ENCODE peak calls at places on chromosomes 4 and X, in six cellular contexts. One of them, this sample, is unnamed.

GRCh38 chr4:36322921-36323354 is 41.5 kb downstream of the DTHD1 start:
- DNase-seq in sigmoid colon: no peak
- DNase-seq in heart left ventricle: no peak
- DNase-seq in tibial artery: no peak
- DNase-seq in heart right ventricle: no peak
- DNase-seq in IMR-90: no peak
- DNase-seq in this sample: no peak

GRCh38 chr4:138535316-138535715 is 293.2 kb upstream of the SLC7A11 start:
- DNase-seq in sigmoid colon: no peak
- DNase-seq in heart left ventricle: no peak
- DNase-seq in tibial artery: no peak
- DNase-seq in heart right ventricle: no peak
- DNase-seq in IMR-90: no peak
- DNase-seq in this sample: no peak

GRCh38 chr4:81724925-81725329 is 253.2 kb upstream of the RASGEF1B start:
- DNase-seq in sigmoid colon: peak; percentile 74
- DNase-seq in heart left ventricle: peak; percentile 33
- DNase-seq in tibial artery: peak; percentile 61
- DNase-seq in heart right ventricle: peak; percentile 15
- DNase-seq in IMR-90: no peak
- DNase-seq in this sample: peak; percentile 65

GRCh38 chr4:56468097-56468422 is 643 bp downstream of the SRP72 start:
- DNase-seq in sigmoid colon: no peak
- DNase-seq in heart left ventricle: no peak
- DNase-seq in tibial artery: no peak
- DNase-seq in heart right ventricle: no peak
- DNase-seq in IMR-90: peak; percentile 35
- DNase-seq in this sample: peak; percentile 37

GRCh38 chr4:83011779-83012630 is 1.4 kb upstream of the LIN54 start:
- DNase-seq in sigmoid colon: peak; percentile 71
- DNase-seq in heart left ventricle: peak; percentile 10
- DNase-seq in tibial artery: peak; percentile 33
- DNase-seq in heart right ventricle: peak; percentile 34
- DNase-seq in IMR-90: peak; percentile 24
- DNase-seq in this sample: peak; percentile 51

GRCh38 chrX:20951016-20951795 is 423.0 kb upstream of the CNKSR2 start:
- DNase-seq in sigmoid colon: no peak
- DNase-seq in heart left ventricle: no peak
- DNase-seq in tibial artery: no peak
- DNase-seq in heart right ventricle: no peak
- DNase-seq in IMR-90: no peak
- DNase-seq in this sample: no peak

GRCh38 chr4:8594097-8595038 is 1.8 kb downstream of the CPZ start:
- DNase-seq in sigmoid colon: no peak
- DNase-seq in heart left ventricle: peak; percentile 50
- DNase-seq in tibial artery: peak; percentile 35
- DNase-seq in heart right ventricle: no peak
- DNase-seq in IMR-90: peak; percentile 72
- DNase-seq in this sample: peak; percentile 58

GRCh38 chr4:187238646-187239045 is 515.0 kb upstream of the FAT1 start:
- DNase-seq in sigmoid colon: no peak
- DNase-seq in heart left ventricle: no peak
- DNase-seq in tibial artery: no peak
- DNase-seq in heart right ventricle: no peak
- DNase-seq in IMR-90: no peak
- DNase-seq in this sample: no peak

GRCh38 chr4:20248155-20248558 is 3.5 kb upstream of the SLIT2 start:
- DNase-seq in sigmoid colon: no peak
- DNase-seq in heart left ventricle: no peak
- DNase-seq in tibial artery: no peak
- DNase-seq in heart right ventricle: no peak
- DNase-seq in IMR-90: peak; percentile 83
- DNase-seq in this sample: no peak

GRCh38 chr4:105715692-105716278 is 7.2 kb downstream of the GSTCD start:
- DNase-seq in sigmoid colon: no peak
- DNase-seq in heart left ventricle: no peak
- DNase-seq in tibial artery: no peak
- DNase-seq in heart right ventricle: no peak
- DNase-seq in IMR-90: peak; percentile 45
- DNase-seq in this sample: no peak

GRCh38 chrX:68504237-68504636 is 5.4 kb downstream of the YIPF6 start:
- DNase-seq in sigmoid colon: no peak
- DNase-seq in heart left ventricle: no peak
- DNase-seq in tibial artery: no peak
- DNase-seq in heart right ventricle: no peak
- DNase-seq in IMR-90: peak; percentile 93
- DNase-seq in this sample: no peak

GRCh38 chr4:6364146-6364545 is 94.5 kb downstream of the WFS1 start:
- DNase-seq in sigmoid colon: no peak
- DNase-seq in heart left ventricle: no peak
- DNase-seq in tibial artery: no peak
- DNase-seq in heart right ventricle: no peak
- DNase-seq in IMR-90: no peak
- DNase-seq in this sample: no peak

GRCh38 chr4:7285244-7286122 is 93.1 kb downstream of the SORCS2 start:
- DNase-seq in sigmoid colon: no peak
- DNase-seq in heart left ventricle: no peak
- DNase-seq in tibial artery: no peak
- DNase-seq in heart right ventricle: no peak
- DNase-seq in IMR-90: no peak
- DNase-seq in this sample: no peak

GRCh38 chrX:42195506-42195905 is 272.2 kb upstream of the CASK start:
- DNase-seq in sigmoid colon: no peak
- DNase-seq in heart left ventricle: no peak
- DNase-seq in tibial artery: no peak
- DNase-seq in heart right ventricle: no peak
- DNase-seq in IMR-90: no peak
- DNase-seq in this sample: no peak

GRCh38 chr4:7185487-7186030 is 6.8 kb upstream of the SORCS2 start:
- DNase-seq in sigmoid colon: peak; percentile 39
- DNase-seq in heart left ventricle: no peak
- DNase-seq in tibial artery: peak; percentile 14
- DNase-seq in heart right ventricle: no peak
- DNase-seq in IMR-90: no peak
- DNase-seq in this sample: no peak

GRCh38 chr4:121819216-121819980 is 4.3 kb downstream of the CCNA2 start:
- DNase-seq in sigmoid colon: no peak
- DNase-seq in heart left ventricle: no peak
- DNase-seq in tibial artery: no peak
- DNase-seq in heart right ventricle: no peak
- DNase-seq in IMR-90: no peak
- DNase-seq in this sample: no peak

GRCh38 chr4:24192018-24192641 is 302.3 kb upstream of the PPARGC1A start:
- DNase-seq in sigmoid colon: no peak
- DNase-seq in heart left ventricle: no peak
- DNase-seq in tibial artery: no peak
- DNase-seq in heart right ventricle: no peak
- DNase-seq in IMR-90: no peak
- DNase-seq in this sample: no peak

DNA sequence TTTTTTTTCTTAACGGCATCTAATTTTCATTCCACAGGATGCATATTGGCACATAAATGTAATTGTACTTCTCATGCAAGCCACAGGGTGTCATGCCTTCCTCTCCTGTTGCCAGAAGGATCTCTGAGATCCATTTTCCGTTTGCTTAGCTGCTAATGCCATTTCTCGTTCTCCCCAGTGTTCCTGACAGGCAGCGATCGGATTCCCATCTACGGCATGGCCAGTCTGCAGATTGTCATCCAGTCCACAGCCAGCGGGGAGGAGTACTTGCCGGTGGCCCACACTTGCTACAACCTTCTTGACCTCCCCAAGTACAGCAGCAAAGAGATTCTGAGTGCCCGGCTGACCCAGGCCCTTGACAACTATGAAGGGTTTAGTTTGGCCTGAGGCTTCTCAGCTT is 8.9 kb upstream of the NAP1L5 start:
- DNase-seq in sigmoid colon: no peak
- DNase-seq in heart left ventricle: peak; percentile 19
- DNase-seq in tibial artery: no peak
- DNase-seq in heart right ventricle: peak; percentile 20
- DNase-seq in IMR-90: peak; percentile 77
- DNase-seq in this sample: no peak
- TF ChIP-seq CTCF in sigmoid colon: peak; percentile 29
- TF ChIP-seq CTCF in heart left ventricle: peak; percentile 35
- TF ChIP-seq CTCF in tibial artery: peak; percentile 69
- TF ChIP-seq CTCF in heart right ventricle: peak; percentile 71
- TF ChIP-seq CTCF in IMR-90: peak; percentile 74
- TF ChIP-seq CTCF in this sample: peak; percentile 48

DNA sequence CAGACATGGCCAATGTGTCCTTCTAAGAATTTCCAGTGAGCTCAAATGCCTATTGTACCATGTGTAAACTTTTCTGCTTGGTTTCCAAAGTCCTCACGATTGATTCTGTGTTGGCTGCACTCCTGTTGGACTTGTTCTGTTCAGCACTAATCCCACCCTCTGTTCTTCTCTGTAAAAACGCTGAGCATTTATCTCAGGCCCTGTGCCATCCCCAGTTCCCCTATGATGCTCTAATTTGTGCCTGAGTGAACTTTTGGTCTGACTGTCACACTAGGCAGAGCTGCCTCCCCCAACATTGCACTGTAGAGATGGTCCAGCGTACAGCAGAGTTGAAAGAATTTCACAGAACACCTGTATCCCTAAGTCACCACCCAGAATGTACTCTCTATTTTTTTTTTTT is 76.1 kb upstream of the STS start:
- DNase-seq in sigmoid colon: no peak
- DNase-seq in heart left ventricle: no peak
- DNase-seq in tibial artery: no peak
- DNase-seq in heart right ventricle: no peak
- DNase-seq in IMR-90: no peak
- DNase-seq in this sample: no peak
- H3K4me1 ChIP-seq in sigmoid colon: no peaks in the 10 kb centered on the region
- H3K4me1 ChIP-seq in heart left ventricle: no peaks in the 10 kb centered on the region
- H3K4me1 ChIP-seq in tibial artery: no peaks in the 10 kb centered on the region
- H3K4me1 ChIP-seq in heart right ventricle: no peaks in the 10 kb centered on the region
- H3K4me1 ChIP-seq in IMR-90: no peaks in the 10 kb centered on the region
- H3K4me1 ChIP-seq in this sample: peaks cover 32% of the 10 kb centered on the region

DNA sequence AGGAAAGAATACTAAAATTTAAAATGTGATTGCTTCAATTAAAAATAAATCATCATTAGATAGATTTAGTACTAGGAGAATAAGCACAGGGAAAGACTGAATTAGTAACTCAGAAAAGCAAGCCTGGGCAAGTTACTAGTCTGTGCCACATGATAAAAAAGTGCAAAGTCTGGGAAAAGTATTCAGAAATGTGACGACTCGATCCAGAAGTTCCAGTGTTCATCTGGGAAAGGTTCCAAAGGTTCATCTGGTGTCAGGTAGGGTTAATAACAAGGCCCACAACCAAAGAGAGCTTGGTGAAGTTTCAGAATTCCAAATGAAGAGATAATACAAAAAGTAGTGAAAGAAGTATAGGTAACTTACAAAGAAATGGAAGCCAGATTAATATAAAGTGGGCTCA is 78.3 kb upstream of the ARSJ start:
- DNase-seq in sigmoid colon: no peak
- DNase-seq in heart left ventricle: no peak
- DNase-seq in tibial artery: no peak
- DNase-seq in heart right ventricle: no peak
- DNase-seq in IMR-90: no peak
- DNase-seq in this sample: no peak
- TF ChIP-seq CTCF in sigmoid colon: no peak
- TF ChIP-seq CTCF in heart left ventricle: no peak
- TF ChIP-seq CTCF in tibial artery: no peak
- TF ChIP-seq CTCF in heart right ventricle: no peak
- TF ChIP-seq CTCF in IMR-90: no peak
- TF ChIP-seq CTCF in this sample: no peak

GRCh38 chr4:87076690-87077358 is 142.0 kb downstream of the AFF1 start:
- DNase-seq in sigmoid colon: no peak
- DNase-seq in heart left ventricle: no peak
- DNase-seq in tibial artery: no peak
- DNase-seq in heart right ventricle: no peak
- DNase-seq in IMR-90: no peak
- DNase-seq in this sample: no peak
- H3K4me1 ChIP-seq in sigmoid colon: no peaks in the 10 kb centered on the region
- H3K4me1 ChIP-seq in heart left ventricle: peaks cover 44% of the 10 kb centered on the region
- H3K4me1 ChIP-seq in tibial artery: peaks cover 81% of the 10 kb centered on the region
- H3K4me1 ChIP-seq in heart right ventricle: peaks cover 91% of the 10 kb centered on the region
- H3K4me1 ChIP-seq in IMR-90: peaks cover 13% of the 10 kb centered on the region
- H3K4me1 ChIP-seq in this sample: peaks cover 94% of the 10 kb centered on the region

GRCh38 chr4:100311181-100311580 is 120.9 kb upstream of the DDIT4L start:
- DNase-seq in sigmoid colon: no peak
- DNase-seq in heart left ventricle: no peak
- DNase-seq in tibial artery: no peak
- DNase-seq in heart right ventricle: no peak
- DNase-seq in IMR-90: no peak
- DNase-seq in this sample: no peak
- TF ChIP-seq CTCF in sigmoid colon: no peak
- TF ChIP-seq CTCF in heart left ventricle: no peak
- TF ChIP-seq CTCF in tibial artery: no peak
- TF ChIP-seq CTCF in heart right ventricle: no peak
- TF ChIP-seq CTCF in IMR-90: peak; percentile 27
- TF ChIP-seq CTCF in this sample: no peak

GRCh38 chr4:10158355-10158942 is 41.9 kb upstream of the WDR1 start:
- DNase-seq in sigmoid colon: no peak
- DNase-seq in heart left ventricle: no peak
- DNase-seq in tibial artery: no peak
- DNase-seq in heart right ventricle: no peak
- DNase-seq in IMR-90: peak; percentile 57
- DNase-seq in this sample: peak; percentile 35
- H3K4me1 ChIP-seq in sigmoid colon: no peaks in the 10 kb centered on the region
- H3K4me1 ChIP-seq in heart left ventricle: no peaks in the 10 kb centered on the region
- H3K4me1 ChIP-seq in tibial artery: no peaks in the 10 kb centered on the region
- H3K4me1 ChIP-seq in heart right ventricle: peaks cover 5% of the 10 kb centered on the region
- H3K4me1 ChIP-seq in IMR-90: peaks cover 2% of the 10 kb centered on the region
- H3K4me1 ChIP-seq in this sample: peaks cover 6% of the 10 kb centered on the region

DNA sequence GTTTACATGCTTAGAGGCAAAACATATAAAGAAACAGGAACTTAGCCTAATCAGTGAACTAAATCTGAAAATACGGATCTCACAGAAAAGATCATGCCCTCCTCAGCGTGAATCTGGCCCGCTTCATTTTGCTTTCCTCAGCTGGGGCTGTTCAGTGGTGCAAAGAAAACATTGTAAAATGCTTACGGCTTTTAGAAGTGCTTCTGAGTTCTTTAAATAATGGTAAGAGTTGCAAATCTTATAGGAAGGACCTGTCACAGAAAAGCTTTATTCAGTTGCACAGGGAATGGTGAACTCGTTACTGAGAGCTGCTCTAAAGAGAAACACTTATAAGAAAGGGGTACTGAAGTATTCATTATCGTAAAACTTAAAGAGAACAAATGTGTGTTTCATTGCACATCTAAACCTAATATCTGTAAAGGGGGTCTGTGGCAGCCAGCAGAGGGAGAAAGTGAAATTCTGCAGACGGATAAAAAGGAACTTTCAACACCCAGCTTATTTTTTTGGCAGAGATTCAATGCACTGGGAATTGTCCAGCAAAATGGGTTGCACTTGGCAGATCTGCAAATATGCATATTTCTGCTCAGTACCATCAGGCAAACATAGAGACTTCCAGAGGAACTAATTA is 139.2 kb upstream of the ANK2 start:
- DNase-seq in sigmoid colon: no peak
- DNase-seq in heart left ventricle: no peak
- DNase-seq in tibial artery: no peak
- DNase-seq in heart right ventricle: no peak
- DNase-seq in IMR-90: peak; percentile 13
- DNase-seq in this sample: no peak
- TF ChIP-seq CTCF in sigmoid colon: no peak
- TF ChIP-seq CTCF in heart left ventricle: no peak
- TF ChIP-seq CTCF in tibial artery: peak; percentile 22
- TF ChIP-seq CTCF in heart right ventricle: peak; percentile 29
- TF ChIP-seq CTCF in IMR-90: no peak
- TF ChIP-seq CTCF in this sample: no peak

GRCh38 chr4:102817613-102818268 is 9.6 kb downstream of the UBE2D3 start:
- DNase-seq in sigmoid colon: no peak
- DNase-seq in heart left ventricle: no peak
- DNase-seq in tibial artery: no peak
- DNase-seq in heart right ventricle: no peak
- DNase-seq in IMR-90: no peak
- DNase-seq in this sample: no peak
- H3K4me1 ChIP-seq in sigmoid colon: no peaks in the 10 kb centered on the region
- H3K4me1 ChIP-seq in heart left ventricle: peaks cover 64% of the 10 kb centered on the region
- H3K4me1 ChIP-seq in tibial artery: peaks cover 100% of the 10 kb centered on the region
- H3K4me1 ChIP-seq in heart right ventricle: peaks cover 100% of the 10 kb centered on the region
- H3K4me1 ChIP-seq in IMR-90: peaks cover 2% of the 10 kb centered on the region
- H3K4me1 ChIP-seq in this sample: peaks cover 100% of the 10 kb centered on the region